ENCODE peak calls at places on chromosome 10, in eight cellular contexts. P is naive thymus-derived CD8-positive, alpha-beta T cell; V is activated T-helper 1 cell treated with Interleukin-2 at 50 U/mL for 16 hours; X is MV-4-11; C is lower leg skin; H is heart right ventricle; G is right cardiac atrium; K is posterior vena cava. S is an unnamed sample.
A peak's percentile ranks its signal among the peaks of the same experiment; 100 is the strongest.

GRCh38 chr10:98265403-98266378 is 2.3 kb downstream of the LOXL4 start:
- DNase-seq in P (no peak), V (no peak), X (no peak), C (peak; percentile 81), H (no peak), G (no peak), K (no peak), S (no peak)

GRCh38 chr10:35607475-35608316 is 2.6 kb downstream of the GJD4 start:
- DNase-seq in P (no peak), V (no peak), X (no peak), C (no peak), H (no peak), G (no peak), K (no peak), S (no peak)

GRCh38 chr10:77417359-77417758 is 220.2 kb downstream of the KCNMA1 start:
- DNase-seq in P (no peak), V (no peak), X (no peak), C (no peak), H (no peak), G (no peak), K (no peak), S (no peak)

GRCh38 chr10:88728107-88728763 is 22.2 kb downstream of the LIPK start:
- DNase-seq in P (peak; percentile 54), V (peak; percentile 2), X (no peak), C (no peak), H (no peak), G (no peak), K (no peak), S (no peak)

GRCh38 chr10:74922921-74923320 is 96.5 kb downstream of the KAT6B start:
- DNase-seq in P (no peak), V (no peak), X (no peak), C (no peak), H (no peak), G (no peak), K (no peak), S (no peak)

GRCh38 chr10:64067009-64067606 is 545.9 kb downstream of the REEP3 start:
- DNase-seq in P (no peak), V (no peak), X (peak; percentile 84), C (no peak), H (peak; percentile 8), G (no peak), K (no peak), S (no peak)

GRCh38 chr10:89702121-89702480 is 711 bp downstream of the KIF20B start:
- DNase-seq in P (peak; percentile 60), V (peak; percentile 0), X (peak; percentile 5), C (no peak), H (no peak), G (no peak), K (no peak), S (no peak)

GRCh38 chr10:97016728-97017473 is 168.9 kb downstream of the SLIT1 start:
- DNase-seq in P (no peak), V (no peak), X (peak; percentile 54), C (no peak), H (no peak), G (no peak), K (peak; percentile 53), S (no peak)

GRCh38 chr10:119853584-119853983 is 19.1 kb downstream of the MCMBP start:
- DNase-seq in P (no peak), V (no peak), X (no peak), C (no peak), H (no peak), G (no peak), K (no peak), S (no peak)

GRCh38 chr10:63256047-63256773 is 123.1 kb downstream of the NRBF2 start:
- DNase-seq in P (no peak), V (no peak), X (peak; percentile 95), C (no peak), H (no peak), G (no peak), K (no peak), S (no peak)

GRCh38 chr10:21926358-21926890 is 77.1 kb downstream of the DNAJC1 start:
- DNase-seq in P (no peak), V (no peak), X (no peak), C (no peak), H (no peak), G (no peak), K (no peak), S (no peak)

GRCh38 chr10:30055094-30055701 is 4.2 kb downstream of the JCAD start:
- DNase-seq in P (no peak), V (no peak), X (no peak), C (no peak), H (no peak), G (no peak), K (no peak), S (no peak)

GRCh38 chr10:3435671-3436070 is 263.1 kb upstream of the PITRM1 start:
- DNase-seq in P (no peak), V (no peak), X (no peak), C (no peak), H (no peak), G (no peak), K (no peak), S (no peak)

GRCh38 chr10:21978191-21978862 is 25.2 kb downstream of the DNAJC1 start:
- DNase-seq in P (no peak), V (no peak), X (no peak), C (no peak), H (no peak), G (no peak), K (no peak), S (no peak)

GRCh38 chr10:28387141-28387540 is 84.3 kb upstream of the MPP7 start:
- DNase-seq in P (no peak), V (no peak), X (no peak), C (no peak), H (no peak), G (no peak), K (no peak), S (no peak)

GRCh38 chr10:132297521-132297920 is 10.2 kb downstream of the STK32C start:
- DNase-seq in P (peak; percentile 50), V (no peak), X (no peak), C (peak; percentile 56), H (no peak), G (no peak), K (peak; percentile 51), S (no peak)

GRCh38 chr10:124005991-124006392 is 87.4 kb downstream of the CHST15 start:
- DNase-seq in P (no peak), V (no peak), X (no peak), C (peak; percentile 74), H (no peak), G (no peak), K (peak; percentile 30), S (no peak)

GRCh38 chr10:99372546-99373271 is 43.6 kb downstream of the CNNM1 start:
- DNase-seq in P (no peak), V (no peak), X (no peak), C (no peak), H (no peak), G (no peak), K (no peak), S (no peak)

GRCh38 chr10:78470267-78471103 is 436.8 kb downstream of the RPS24 start:
- DNase-seq in P (no peak), V (no peak), X (no peak), C (peak; percentile 37), H (no peak), G (no peak), K (no peak), S (no peak)